ENCODE peak calls at places on chromosomes 11 and 22, in seven cellular contexts. E is tibial nerve, H is Caco-2, R is esophagus squamous epithelium, T is GM12865, D is neural progenitor cell, Y is nephron progenitor cell. I is an unnamed sample.

GRCh38 chr22:36811094-36811797 is 5.6 kb downstream of the PVALB start:
- DNase-seq in H (no peak), D (no peak), R (no peak), Y (no peak), E (no peak), T (no peak), I (no peak)

GRCh38 chr11:47351159-47352126 is 1.1 kb downstream of the MYBPC3 start:
- DNase-seq in R (no peak), H (no peak), Y (no peak), D (no peak), T (no peak), E (no peak), I (no peak)

GRCh38 chr11:86559311-86559945 is 113.0 kb downstream of the ME3 start:
- DNase-seq in R (no peak), E (no peak), T (no peak), D (no peak), Y (no peak), H (peak; percentile 66), I (no peak)

GRCh38 chr22:29870574-29870973 is 12.4 kb upstream of the MTMR3 start:
- DNase-seq in T (no peak), D (no peak), H (no peak), E (no peak), Y (no peak), R (no peak), I (no peak)

GRCh38 chr22:44245867-44246266 is 65.1 kb downstream of the PARVG start:
- DNase-seq in Y (no peak), R (no peak), T (no peak), H (no peak), D (no peak), E (no peak), I (no peak)

GRCh38 chr22:20624161-20624616 is 116.8 kb downstream of the MED15 start:
- DNase-seq in T (peak; percentile 95), Y (no peak), E (no peak), D (no peak), R (no peak), H (no peak), I (peak; percentile 65)

GRCh38 chr11:133897331-133897650 is 52.0 kb upstream of the SPATA19 start:
- DNase-seq in E (no peak), D (no peak), T (no peak), Y (no peak), H (no peak), R (no peak), I (no peak)

GRCh38 chr22:50532353-50532700 is 2.5 kb upstream of the TYMP start:
- DNase-seq in D (peak; percentile 42), H (no peak), Y (no peak), R (no peak), T (peak; percentile 66), E (no peak), I (no peak)

GRCh38 chr22:46750861-46751260 is 11.6 kb upstream of the TBC1D22A start:
- DNase-seq in R (no peak), T (no peak), D (no peak), Y (no peak), E (no peak), H (no peak), I (no peak)

GRCh38 chr11:50074161-50074560 is 41.5 kb downstream of the OR4C45 start:
- DNase-seq in T (no peak), E (no peak), H (no peak), R (no peak), D (no peak), Y (no peak), I (no peak)

GRCh38 chr11:78961938-78962701 is 387.5 kb upstream of the NARS2 start:
- DNase-seq in H (no peak), D (peak; percentile 97), R (no peak), T (peak; percentile 9), Y (peak; percentile 82), E (no peak), I (no peak)

GRCh38 chr22:39384750-39385480 is 14.7 kb upstream of the TAB1 start:
- DNase-seq in R (no peak), H (no peak), T (peak; percentile 53), D (peak; percentile 71), E (no peak), Y (peak; percentile 40), I (no peak)

GRCh38 chr22:48209473-48210271 is 1447.2 kb downstream of the TBC1D22A start:
- DNase-seq in T (no peak), E (no peak), H (no peak), Y (no peak), R (no peak), D (no peak), I (no peak)

GRCh38 chr22:46229701-46230100 is 20.4 kb downstream of the CDPF1 start:
- DNase-seq in E (no peak), H (no peak), R (no peak), D (no peak), Y (no peak), T (no peak), I (no peak)

GRCh38 chr11:75498556-75499255 is 27.0 kb downstream of the GDPD5 start:
- DNase-seq in R (no peak), D (no peak), H (peak; percentile 39), T (no peak), Y (no peak), E (no peak), I (no peak)

GRCh38 chr11:16986434-16987204 is 27.6 kb downstream of the PLEKHA7 start:
- DNase-seq in T (peak; percentile 84), Y (peak; percentile 26), D (no peak), R (no peak), H (no peak), E (no peak), I (peak; percentile 76)

GRCh38 chr22:19127329-19128008 is 3.6 kb upstream of the TSSK2 start:
- DNase-seq in D (no peak), H (peak; percentile 39), Y (no peak), R (no peak), T (no peak), E (no peak), I (no peak)
- TF ChIP-seq CTCF in D (no peak), H (no peak), Y (no peak), R (peak; percentile 35), T (no peak), E (no peak), I (no peak)

GRCh38 chr11:88337342-88338222 is at the start of gene CTSC:
- DNase-seq in R (peak; percentile 65), T (peak; percentile 97), D (peak; percentile 94), H (peak; percentile 99), Y (peak; percentile 97), E (peak; percentile 89), I (peak; percentile 82)
- TF ChIP-seq CTCF in R (no peak), T (no peak), D (no peak), H (no peak), Y (no peak), E (peak; percentile 28), I (no peak)

GRCh38 chr11:30719420-30719819 is 133.3 kb upstream of the MPPED2 start:
- DNase-seq in D (no peak), Y (no peak), R (no peak), H (no peak), E (no peak), T (no peak), I (no peak)

GRCh38 chr11:30712749-30713148 is 126.6 kb upstream of the MPPED2 start:
- DNase-seq in T (no peak), R (no peak), Y (no peak), E (no peak), D (no peak), H (no peak), I (no peak)

DNA sequence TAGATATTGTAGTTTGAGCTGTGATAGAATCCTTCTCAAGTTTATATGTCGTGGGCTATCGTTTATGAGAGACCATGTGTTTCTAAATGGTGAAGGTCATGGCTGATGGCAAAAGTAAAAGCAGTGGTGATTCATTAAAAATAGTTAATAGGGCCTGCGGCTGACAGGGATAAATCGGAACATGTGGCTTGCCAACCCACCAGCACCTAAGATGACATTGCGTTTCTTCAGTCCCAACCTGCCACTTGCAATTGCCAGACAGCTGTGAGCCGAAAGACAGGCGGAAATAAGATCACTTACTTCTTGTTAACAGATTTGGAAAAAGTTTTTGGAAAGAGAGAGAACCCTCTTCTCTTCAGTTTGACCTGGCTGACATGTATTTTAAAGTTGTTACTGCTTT is 131.5 kb upstream of the MPPED2 start:
- DNase-seq in T (no peak), R (no peak), H (no peak), E (no peak), Y (no peak), D (no peak), I (no peak)
- TF ChIP-seq CTCF in T (no peak), R (no peak), H (no peak), E (no peak), Y (no peak), D (no peak), I (no peak)

GRCh38 chr11:73931039-73931645 is 19.7 kb upstream of the DNAJB13 start:
- DNase-seq in T (peak; percentile 45), Y (peak; percentile 10), H (peak; percentile 85), R (no peak), D (peak; percentile 86), E (no peak), I (peak; percentile 52)
- TF ChIP-seq CTCF in T (peak; percentile 12), Y (peak; percentile 22), H (peak; percentile 81), R (peak; percentile 62), D (peak; percentile 65), E (peak; percentile 32), I (no peak)